ENCODE peak calls at places on chromosome 14, in ten cellular contexts. One of them, this sample, is unnamed.

GRCh38 chr14:73789996-73790581 is 61.5 kb upstream of the PTGR2 start:
- DNase-seq in AG10803: peak; percentile 98
- DNase-seq in choroid plexus epithelial cell: peak; percentile 97
- DNase-seq in PC-9: no peak
- DNase-seq in astrocyte of the cerebellum: peak; percentile 99
- DNase-seq in cardiac fibroblast: peak; percentile 97
- DNase-seq in thoracic aorta: peak; percentile 73
- DNase-seq in upper lobe of right lung: no peak
- DNase-seq in psoas muscle: peak; percentile 78
- DNase-seq in CD8-positive, alpha-beta T cell: no peak
- DNase-seq in this sample: peak; percentile 98

GRCh38 chr14:106665814-106666213 is 1139.4 kb downstream of the TMEM121 start:
- DNase-seq in AG10803: no peak
- DNase-seq in choroid plexus epithelial cell: no peak
- DNase-seq in PC-9: no peak
- DNase-seq in astrocyte of the cerebellum: no peak
- DNase-seq in cardiac fibroblast: no peak
- DNase-seq in thoracic aorta: no peak
- DNase-seq in upper lobe of right lung: no peak
- DNase-seq in psoas muscle: no peak
- DNase-seq in CD8-positive, alpha-beta T cell: no peak
- DNase-seq in this sample: no peak

GRCh38 chr14:99351166-99352007 is 79.4 kb upstream of the BCL11B start:
- DNase-seq in AG10803: no peak
- DNase-seq in choroid plexus epithelial cell: peak; percentile 4
- DNase-seq in PC-9: no peak
- DNase-seq in astrocyte of the cerebellum: no peak
- DNase-seq in cardiac fibroblast: no peak
- DNase-seq in thoracic aorta: no peak
- DNase-seq in upper lobe of right lung: peak; percentile 26
- DNase-seq in psoas muscle: no peak
- DNase-seq in CD8-positive, alpha-beta T cell: no peak
- DNase-seq in this sample: no peak

GRCh38 chr14:95123895-95124579 is 33.3 kb downstream of the DICER1 start:
- DNase-seq in AG10803: no peak
- DNase-seq in choroid plexus epithelial cell: no peak
- DNase-seq in PC-9: no peak
- DNase-seq in astrocyte of the cerebellum: no peak
- DNase-seq in cardiac fibroblast: no peak
- DNase-seq in thoracic aorta: no peak
- DNase-seq in upper lobe of right lung: no peak
- DNase-seq in psoas muscle: peak; percentile 83
- DNase-seq in CD8-positive, alpha-beta T cell: no peak
- DNase-seq in this sample: no peak

GRCh38 chr14:26870722-26871121 is 272.9 kb upstream of the NOVA1 start:
- DNase-seq in AG10803: no peak
- DNase-seq in choroid plexus epithelial cell: no peak
- DNase-seq in PC-9: no peak
- DNase-seq in astrocyte of the cerebellum: no peak
- DNase-seq in cardiac fibroblast: no peak
- DNase-seq in thoracic aorta: no peak
- DNase-seq in upper lobe of right lung: no peak
- DNase-seq in psoas muscle: peak; percentile 23
- DNase-seq in CD8-positive, alpha-beta T cell: no peak
- DNase-seq in this sample: no peak

GRCh38 chr14:90427848-90428426 is 31.1 kb downstream of the CALM1 start:
- DNase-seq in AG10803: no peak
- DNase-seq in choroid plexus epithelial cell: no peak
- DNase-seq in PC-9: no peak
- DNase-seq in astrocyte of the cerebellum: no peak
- DNase-seq in cardiac fibroblast: no peak
- DNase-seq in thoracic aorta: no peak
- DNase-seq in upper lobe of right lung: peak; percentile 59
- DNase-seq in psoas muscle: no peak
- DNase-seq in CD8-positive, alpha-beta T cell: no peak
- DNase-seq in this sample: no peak

GRCh38 chr14:74756326-74756725 is 6.8 kb upstream of the YLPM1 start:
- DNase-seq in AG10803: no peak
- DNase-seq in choroid plexus epithelial cell: no peak
- DNase-seq in PC-9: no peak
- DNase-seq in astrocyte of the cerebellum: no peak
- DNase-seq in cardiac fibroblast: no peak
- DNase-seq in thoracic aorta: no peak
- DNase-seq in upper lobe of right lung: no peak
- DNase-seq in psoas muscle: no peak
- DNase-seq in CD8-positive, alpha-beta T cell: no peak
- DNase-seq in this sample: no peak

GRCh38 chr14:99838555-99839193 is 45.5 kb downstream of the EML1 start:
- DNase-seq in AG10803: peak; percentile 79
- DNase-seq in choroid plexus epithelial cell: peak; percentile 74
- DNase-seq in PC-9: peak; percentile 3
- DNase-seq in astrocyte of the cerebellum: peak; percentile 72
- DNase-seq in cardiac fibroblast: peak; percentile 42
- DNase-seq in thoracic aorta: no peak
- DNase-seq in upper lobe of right lung: peak; percentile 82
- DNase-seq in psoas muscle: no peak
- DNase-seq in CD8-positive, alpha-beta T cell: no peak
- DNase-seq in this sample: peak; percentile 62

GRCh38 chr14:69632752-69633151 is 21.4 kb downstream of the SUSD6 start:
- DNase-seq in AG10803: no peak
- DNase-seq in choroid plexus epithelial cell: no peak
- DNase-seq in PC-9: no peak
- DNase-seq in astrocyte of the cerebellum: no peak
- DNase-seq in cardiac fibroblast: no peak
- DNase-seq in thoracic aorta: no peak
- DNase-seq in upper lobe of right lung: no peak
- DNase-seq in psoas muscle: no peak
- DNase-seq in CD8-positive, alpha-beta T cell: no peak
- DNase-seq in this sample: no peak

GRCh38 chr14:95437715-95438114 is 78.7 kb downstream of the SYNE3 start:
- DNase-seq in AG10803: no peak
- DNase-seq in choroid plexus epithelial cell: no peak
- DNase-seq in PC-9: no peak
- DNase-seq in astrocyte of the cerebellum: no peak
- DNase-seq in cardiac fibroblast: no peak
- DNase-seq in thoracic aorta: no peak
- DNase-seq in upper lobe of right lung: no peak
- DNase-seq in psoas muscle: no peak
- DNase-seq in CD8-positive, alpha-beta T cell: no peak
- DNase-seq in this sample: no peak

GRCh38 chr14:105533391-105533790 is 7.0 kb downstream of the TMEM121 start:
- DNase-seq in AG10803: no peak
- DNase-seq in choroid plexus epithelial cell: no peak
- DNase-seq in PC-9: no peak
- DNase-seq in astrocyte of the cerebellum: no peak
- DNase-seq in cardiac fibroblast: no peak
- DNase-seq in thoracic aorta: no peak
- DNase-seq in upper lobe of right lung: peak; percentile 57
- DNase-seq in psoas muscle: peak; percentile 44
- DNase-seq in CD8-positive, alpha-beta T cell: no peak
- DNase-seq in this sample: no peak

GRCh38 chr14:76842414-76842813 is 16.2 kb downstream of the LRRC74A start:
- DNase-seq in AG10803: no peak
- DNase-seq in choroid plexus epithelial cell: no peak
- DNase-seq in PC-9: no peak
- DNase-seq in astrocyte of the cerebellum: no peak
- DNase-seq in cardiac fibroblast: no peak
- DNase-seq in thoracic aorta: no peak
- DNase-seq in upper lobe of right lung: no peak
- DNase-seq in psoas muscle: no peak
- DNase-seq in CD8-positive, alpha-beta T cell: no peak
- DNase-seq in this sample: no peak

GRCh38 chr14:23663711-23664110 is 27.5 kb downstream of the DHRS2 start:
- DNase-seq in AG10803: no peak
- DNase-seq in choroid plexus epithelial cell: no peak
- DNase-seq in PC-9: no peak
- DNase-seq in astrocyte of the cerebellum: no peak
- DNase-seq in cardiac fibroblast: no peak
- DNase-seq in thoracic aorta: no peak
- DNase-seq in upper lobe of right lung: no peak
- DNase-seq in psoas muscle: no peak
- DNase-seq in CD8-positive, alpha-beta T cell: no peak
- DNase-seq in this sample: no peak

GRCh38 chr14:58774531-58774930 is 136.8 kb downstream of the DACT1 start:
- DNase-seq in AG10803: peak; percentile 39
- DNase-seq in choroid plexus epithelial cell: no peak
- DNase-seq in PC-9: no peak
- DNase-seq in astrocyte of the cerebellum: no peak
- DNase-seq in cardiac fibroblast: no peak
- DNase-seq in thoracic aorta: no peak
- DNase-seq in upper lobe of right lung: no peak
- DNase-seq in psoas muscle: no peak
- DNase-seq in CD8-positive, alpha-beta T cell: no peak
- DNase-seq in this sample: no peak

GRCh38 chr14:79051009-79051710 is 881.0 kb downstream of the NRXN3 start:
- DNase-seq in AG10803: no peak
- DNase-seq in choroid plexus epithelial cell: no peak
- DNase-seq in PC-9: no peak
- DNase-seq in astrocyte of the cerebellum: no peak
- DNase-seq in cardiac fibroblast: no peak
- DNase-seq in thoracic aorta: no peak
- DNase-seq in upper lobe of right lung: no peak
- DNase-seq in psoas muscle: no peak
- DNase-seq in CD8-positive, alpha-beta T cell: no peak
- DNase-seq in this sample: no peak

GRCh38 chr14:55294603-55295002 is 23.4 kb downstream of the FBXO34 start:
- DNase-seq in AG10803: no peak
- DNase-seq in choroid plexus epithelial cell: no peak
- DNase-seq in PC-9: no peak
- DNase-seq in astrocyte of the cerebellum: no peak
- DNase-seq in cardiac fibroblast: no peak
- DNase-seq in thoracic aorta: no peak
- DNase-seq in upper lobe of right lung: no peak
- DNase-seq in psoas muscle: no peak
- DNase-seq in CD8-positive, alpha-beta T cell: no peak
- DNase-seq in this sample: no peak

GRCh38 chr14:55298423-55298822 is 27.2 kb downstream of the FBXO34 start:
- DNase-seq in AG10803: no peak
- DNase-seq in choroid plexus epithelial cell: no peak
- DNase-seq in PC-9: no peak
- DNase-seq in astrocyte of the cerebellum: no peak
- DNase-seq in cardiac fibroblast: no peak
- DNase-seq in thoracic aorta: no peak
- DNase-seq in upper lobe of right lung: peak; percentile 81
- DNase-seq in psoas muscle: no peak
- DNase-seq in CD8-positive, alpha-beta T cell: no peak
- DNase-seq in this sample: no peak

GRCh38 chr14:55301722-55302121 is 30.5 kb downstream of the FBXO34 start:
- DNase-seq in AG10803: peak; percentile 44
- DNase-seq in choroid plexus epithelial cell: peak; percentile 70
- DNase-seq in PC-9: no peak
- DNase-seq in astrocyte of the cerebellum: peak; percentile 4
- DNase-seq in cardiac fibroblast: peak; percentile 63
- DNase-seq in thoracic aorta: no peak
- DNase-seq in upper lobe of right lung: no peak
- DNase-seq in psoas muscle: no peak
- DNase-seq in CD8-positive, alpha-beta T cell: no peak
- DNase-seq in this sample: peak; percentile 62

GRCh38 chr14:55302367-55302766 is 31.1 kb downstream of the FBXO34 start:
- DNase-seq in AG10803: no peak
- DNase-seq in choroid plexus epithelial cell: no peak
- DNase-seq in PC-9: no peak
- DNase-seq in astrocyte of the cerebellum: no peak
- DNase-seq in cardiac fibroblast: no peak
- DNase-seq in thoracic aorta: no peak
- DNase-seq in upper lobe of right lung: no peak
- DNase-seq in psoas muscle: no peak
- DNase-seq in CD8-positive, alpha-beta T cell: no peak
- DNase-seq in this sample: no peak

GRCh38 chr14:55297611-55298323 is 26.5 kb downstream of the FBXO34 start:
- DNase-seq in AG10803: no peak
- DNase-seq in choroid plexus epithelial cell: no peak
- DNase-seq in PC-9: peak; percentile 55
- DNase-seq in astrocyte of the cerebellum: no peak
- DNase-seq in cardiac fibroblast: no peak
- DNase-seq in thoracic aorta: no peak
- DNase-seq in upper lobe of right lung: no peak
- DNase-seq in psoas muscle: no peak
- DNase-seq in CD8-positive, alpha-beta T cell: no peak
- DNase-seq in this sample: no peak
- TF ChIP-seq CTCF in AG10803: no peak
- TF ChIP-seq CTCF in choroid plexus epithelial cell: peak; percentile 17
- TF ChIP-seq CTCF in PC-9: no peak
- TF ChIP-seq CTCF in astrocyte of the cerebellum: no peak
- TF ChIP-seq CTCF in cardiac fibroblast: no peak
- TF ChIP-seq CTCF in thoracic aorta: no peak
- TF ChIP-seq CTCF in upper lobe of right lung: peak; percentile 27
- TF ChIP-seq CTCF in psoas muscle: no peak
- TF ChIP-seq CTCF in CD8-positive, alpha-beta T cell: no peak
- TF ChIP-seq CTCF in this sample: no peak

DNA sequence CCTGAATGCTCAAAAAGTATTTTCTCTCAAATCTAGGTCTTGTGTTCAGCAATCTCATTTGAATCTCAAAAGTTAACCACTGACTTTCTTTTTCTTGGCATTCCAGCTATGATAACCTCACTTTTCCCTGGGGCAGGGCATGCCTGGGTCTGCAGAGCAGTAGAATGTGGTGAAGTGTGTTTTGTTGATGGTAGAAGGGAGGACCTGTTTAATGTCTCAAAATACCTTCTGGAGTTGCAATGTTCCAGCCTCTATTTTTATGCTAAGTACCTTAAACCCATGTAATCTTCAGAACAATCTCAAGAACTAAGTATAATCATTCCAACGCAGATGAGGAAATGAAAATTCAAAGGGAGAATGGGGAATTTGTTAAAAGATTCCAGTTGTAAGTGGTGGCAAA is 82.1 kb upstream of the FUT8 start:
- DNase-seq in AG10803: no peak
- DNase-seq in choroid plexus epithelial cell: no peak
- DNase-seq in PC-9: no peak
- DNase-seq in astrocyte of the cerebellum: no peak
- DNase-seq in cardiac fibroblast: no peak
- DNase-seq in thoracic aorta: no peak
- DNase-seq in upper lobe of right lung: no peak
- DNase-seq in psoas muscle: no peak
- DNase-seq in CD8-positive, alpha-beta T cell: no peak
- DNase-seq in this sample: no peak
- H3K4me3 ChIP-seq in AG10803: no peak overlapping the region
- H3K4me3 ChIP-seq in choroid plexus epithelial cell: no peak overlapping the region
- H3K4me3 ChIP-seq in PC-9: no peak overlapping the region
- H3K4me3 ChIP-seq in astrocyte of the cerebellum: no peak overlapping the region
- H3K4me3 ChIP-seq in cardiac fibroblast: no peak overlapping the region
- H3K4me3 ChIP-seq in thoracic aorta: no peak overlapping the region
- H3K4me3 ChIP-seq in upper lobe of right lung: no peak overlapping the region
- H3K4me3 ChIP-seq in psoas muscle: no peak overlapping the region
- H3K4me3 ChIP-seq in CD8-positive, alpha-beta T cell: no peak overlapping the region
- H3K4me3 ChIP-seq in this sample: no peak overlapping the region

GRCh38 chr14:22185191-22185590 is 403.8 kb downstream of the DAD1 start:
- DNase-seq in AG10803: no peak
- DNase-seq in choroid plexus epithelial cell: peak; percentile 77
- DNase-seq in PC-9: no peak
- DNase-seq in astrocyte of the cerebellum: no peak
- DNase-seq in cardiac fibroblast: peak; percentile 35
- DNase-seq in thoracic aorta: no peak
- DNase-seq in upper lobe of right lung: no peak
- DNase-seq in psoas muscle: no peak
- DNase-seq in CD8-positive, alpha-beta T cell: no peak
- DNase-seq in this sample: peak; percentile 41
- TF ChIP-seq CTCF in AG10803: no peak
- TF ChIP-seq CTCF in choroid plexus epithelial cell: peak; percentile 36
- TF ChIP-seq CTCF in PC-9: no peak
- TF ChIP-seq CTCF in astrocyte of the cerebellum: no peak
- TF ChIP-seq CTCF in cardiac fibroblast: no peak
- TF ChIP-seq CTCF in thoracic aorta: no peak
- TF ChIP-seq CTCF in upper lobe of right lung: no peak
- TF ChIP-seq CTCF in psoas muscle: no peak
- TF ChIP-seq CTCF in CD8-positive, alpha-beta T cell: no peak
- TF ChIP-seq CTCF in this sample: peak; percentile 12

GRCh38 chr14:38210168-38210567 is 2.5 kb downstream of the SSTR1 start:
- DNase-seq in AG10803: peak; percentile 84
- DNase-seq in choroid plexus epithelial cell: no peak
- DNase-seq in PC-9: no peak
- DNase-seq in astrocyte of the cerebellum: no peak
- DNase-seq in cardiac fibroblast: peak; percentile 70
- DNase-seq in thoracic aorta: no peak
- DNase-seq in upper lobe of right lung: no peak
- DNase-seq in psoas muscle: peak; percentile 50
- DNase-seq in CD8-positive, alpha-beta T cell: no peak
- DNase-seq in this sample: peak; percentile 42
- H3K4me3 ChIP-seq in AG10803: peak overlapping the region; percentile 85
- H3K4me3 ChIP-seq in choroid plexus epithelial cell: no peak overlapping the region
- H3K4me3 ChIP-seq in PC-9: no peak overlapping the region
- H3K4me3 ChIP-seq in astrocyte of the cerebellum: peak overlapping the region; percentile 41
- H3K4me3 ChIP-seq in cardiac fibroblast: peak overlapping the region; percentile 41
- H3K4me3 ChIP-seq in thoracic aorta: peak overlapping the region; percentile 71
- H3K4me3 ChIP-seq in upper lobe of right lung: peak overlapping the region; percentile 46
- H3K4me3 ChIP-seq in psoas muscle: peak overlapping the region; percentile 62
- H3K4me3 ChIP-seq in CD8-positive, alpha-beta T cell: no peak overlapping the region
- H3K4me3 ChIP-seq in this sample: peak overlapping the region; percentile 21